ENCODE peak calls at places on chromosomes 1 and 21, in four cellular contexts. S is HepG2, K is K562, V is H1. C is an unnamed sample.

GRCh38 chr1:234231061-234231892 is 142.0 kb upstream of the COA6 start:
- DNase-seq in V (no peak), K (peak), S (no peak), C (no peak)

GRCh38 chr1:34186741-34187494 is 10.2 kb downstream of the C1orf94 start:
- DNase-seq in V (no peak), S (no peak), K (no peak), C (no peak)

GRCh38 chr1:9629445-9630201 is 21.9 kb upstream of the PIK3CD start:
- DNase-seq in S (no peak), V (no peak), K (no peak), C (no peak)

GRCh38 chr1:108877324-108877812 is 583 bp downstream of the GPSM2 start:
- DNase-seq in K (no peak), V (no peak), S (no peak), C (no peak)

GRCh38 chr1:7366955-7367665 is 404.0 kb upstream of the VAMP3 start:
- DNase-seq in K (no peak), V (no peak), S (no peak), C (no peak)

GRCh38 chr1:173479649-173480048 is 2.5 kb downstream of the PRDX6 start:
- DNase-seq in V (no peak), K (no peak), S (no peak), C (no peak)

GRCh38 chr1:169421309-169421708 is 6.0 kb downstream of the CCDC181 start:
- DNase-seq in V (no peak), K (no peak), S (no peak), C (no peak)

GRCh38 chr1:107648071-107648470 is 316.9 kb downstream of the VAV3 start:
- DNase-seq in V (no peak), S (no peak), K (no peak), C (no peak)

GRCh38 chr1:220828211-220828553 is 41.5 kb downstream of the MTARC1 start:
- DNase-seq in V (no peak), K (no peak), S (peak), C (no peak)

GRCh38 chr1:167057297-167057688 is 32.9 kb downstream of the GPA33 start:
- DNase-seq in V (peak), S (peak), K (no peak), C (peak)

GRCh38 chr1:96559181-96559580 is 162.4 kb upstream of the PTBP2 start:
- DNase-seq in S (no peak), K (no peak), V (no peak), C (no peak)

GRCh38 chr1:37090671-37091070 is 56.4 kb upstream of the GRIK3 start:
- DNase-seq in K (no peak), S (no peak), V (no peak), C (no peak)

GRCh38 chr1:9996624-9997582 is at the start of gene RBP7:
- DNase-seq in S (no peak), V (peak), K (peak), C (peak)

GRCh38 chr1:162548170-162548569 is 13.4 kb upstream of the UAP1 start:
- DNase-seq in K (no peak), V (no peak), S (no peak), C (no peak)

GRCh38 chr21:22584308-22584707 is 1586.1 kb downstream of the NCAM2 start:
- DNase-seq in K (no peak), S (no peak), V (no peak), C (no peak)

GRCh38 chr1:206856674-206857464 is 8.6 kb upstream of the IL20 start:
- DNase-seq in S (peak), V (no peak), K (no peak), C (peak)

GRCh38 chr1:36207339-36207738 is 16.9 kb upstream of the THRAP3 start:
- DNase-seq in V (no peak), S (no peak), K (peak), C (peak)

GRCh38 chr1:23169727-23170335 is 1.2 kb upstream of the LUZP1 start:
- DNase-seq in S (peak), K (no peak), V (no peak), C (no peak)

GRCh38 chr1:167927075-167927754 is 9.3 kb upstream of the DCAF6 start:
- DNase-seq in S (no peak), V (no peak), K (no peak), C (peak)

GRCh38 chr1:116743535-116743934 is 10.7 kb upstream of the CD2 start:
- DNase-seq in K (no peak), V (no peak), S (no peak), C (no peak)

GRCh38 chr1:154775559-154776338 is 94.3 kb downstream of the KCNN3 start:
- DNase-seq in S (no peak), K (no peak), V (no peak), C (no peak)

GRCh38 chr1:212701910-212702309 is 2.3 kb upstream of the BATF3 start:
- DNase-seq in K (no peak), S (no peak), V (no peak), C (no peak)

GRCh38 chr1:3002349-3003038 is 18.8 kb upstream of the ACTRT2 start:
- DNase-seq in S (no peak), V (no peak), K (no peak), C (no peak)

GRCh38 chr1:209743145-209743482 is 12.7 kb upstream of the TRAF3IP3 start:
- DNase-seq in V (no peak), K (no peak), S (no peak), C (no peak)

GRCh38 chr1:238409191-238409846 is 518.6 kb upstream of the ZP4 start:
- DNase-seq in V (no peak), S (no peak), K (no peak), C (no peak)

GRCh38 chr1:8813016-8813763 is 4.2 kb downstream of the RERE start:
- DNase-seq in V (no peak), K (no peak), S (no peak), C (no peak)

GRCh38 chr21:46540087-46540710 is 64.7 kb downstream of the S100B start:
- DNase-seq in V (no peak), S (no peak), K (no peak), C (no peak)

GRCh38 chr1:201964266-201964665 is 9.0 kb downstream of the TIMM17A start:
- DNase-seq in K (no peak), S (no peak), V (no peak), C (no peak)

GRCh38 chr1:232244426-232244825 is 385.5 kb downstream of the SIPA1L2 start:
- DNase-seq in V (no peak), K (no peak), S (no peak), C (no peak)

GRCh38 chr1:114112775-114113174 is 40.9 kb downstream of the SYT6 start:
- DNase-seq in V (no peak), K (no peak), S (no peak), C (peak)

GRCh38 chr1:235644693-235645305 is 4.8 kb downstream of the GNG4 start:
- DNase-seq in S (no peak), V (no peak), K (no peak), C (no peak)

GRCh38 chr1:235642021-235642942 is 7.3 kb downstream of the GNG4 start:
- DNase-seq in K (peak), S (no peak), V (no peak), C (no peak)

GRCh38 chr1:235642943-235643371 is 6.6 kb downstream of the GNG4 start:
- DNase-seq in K (no peak), S (no peak), V (no peak), C (no peak)

GRCh38 chr1:235646463-235646862 is 3.1 kb downstream of the GNG4 start:
- DNase-seq in S (no peak), V (no peak), K (no peak), C (no peak)

GRCh38 chr1:235643837-235644692 is 5.5 kb downstream of the GNG4 start:
- DNase-seq in K (no peak), S (no peak), V (no peak), C (no peak)
- TF ChIP-seq RNF2 in K (no peak), S (no peak), V (no peak), C (no peak)

DNA sequence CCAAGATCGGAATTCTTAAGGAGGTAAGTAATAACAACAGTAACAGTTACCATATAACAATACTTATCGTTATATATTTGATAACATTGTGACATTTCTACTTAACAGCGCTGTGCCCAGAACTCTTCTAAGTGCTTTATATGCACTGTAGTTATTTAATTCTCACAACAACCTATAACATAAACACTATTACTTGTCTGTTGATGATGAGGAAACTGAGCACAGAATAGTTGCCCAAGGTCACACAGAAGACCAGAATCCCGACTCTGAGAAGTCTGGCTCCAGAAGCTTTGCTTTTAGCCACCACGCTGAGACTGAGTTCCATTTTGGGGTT is 2.4 kb upstream of the ANXA9 start:
- DNase-seq in K (no peak), S (no peak), V (no peak), C (no peak)
- TF ChIP-seq RNF2 in K (no peak), S (no peak), V (no peak), C (no peak)

GRCh38 chr1:204130989-204131892 is 20.6 kb downstream of the ETNK2 start:
- DNase-seq in S (no peak), V (no peak), K (no peak), C (no peak)
- TF ChIP-seq RNF2 in S (no peak), V (no peak), K (no peak), C (no peak)

GRCh38 chr21:41641510-41641815 is 125.4 kb downstream of the RIPK4 start:
- DNase-seq in S (no peak), V (no peak), K (no peak), C (no peak)
- TF ChIP-seq RNF2 in S (no peak), V (no peak), K (no peak), C (no peak)